ENCODE peak calls at places on chromosomes 2 and 18, in seven cellular contexts. J is GM23338, U is Peyer's patch, C is IMR-90, G is aorta, D is lower lobe of right lung, A is uterus. B is an unnamed sample.

GRCh38 chr18:65124633-65125032 is 626.2 kb upstream of the CDH7 start:
- DNase-seq in J (no peak), U (no peak), C (no peak), G (no peak), D (no peak), A (no peak), B (no peak)

GRCh38 chr2:203891474-203891873 is 23.9 kb downstream of the CTLA4 start:
- DNase-seq in J (no peak), U (peak; percentile 53), C (no peak), G (no peak), D (no peak), A (no peak), B (no peak)

GRCh38 chr2:158667567-158667966 is 127.5 kb upstream of the DAPL1 start:
- DNase-seq in J (no peak), U (no peak), C (peak; percentile 89), G (no peak), D (no peak), A (no peak), B (no peak)

GRCh38 chr2:151882786-151883445 is 54.7 kb upstream of the ARL5A start:
- DNase-seq in J (no peak), U (no peak), C (no peak), G (no peak), D (no peak), A (no peak), B (no peak)

GRCh38 chr2:165847001-165847400 is 53.0 kb upstream of the GALNT3 start:
- DNase-seq in J (peak; percentile 67), U (no peak), C (no peak), G (no peak), D (no peak), A (no peak), B (no peak)

GRCh38 chr2:58107803-58108710 is 61.5 kb downstream of the VRK2 start:
- DNase-seq in J (peak; percentile 4), U (no peak), C (peak; percentile 97), G (no peak), D (no peak), A (no peak), B (no peak)

GRCh38 chr18:58649966-58650816 is 21.1 kb upstream of the MALT1 start:
- DNase-seq in J (no peak), U (no peak), C (peak; percentile 77), G (no peak), D (no peak), A (no peak), B (no peak)

GRCh38 chr2:86476092-86476491 is 34.9 kb downstream of the KDM3A start:
- DNase-seq in J (no peak), U (no peak), C (peak; percentile 83), G (no peak), D (no peak), A (no peak), B (no peak)

GRCh38 chr2:95329891-95330822 is 33.0 kb downstream of the KCNIP3 start:
- DNase-seq in J (no peak), U (no peak), C (no peak), G (no peak), D (no peak), A (no peak), B (peak; percentile 61)

GRCh38 chr18:79400091-79400590 is 4.4 kb downstream of the NFATC1 start:
- DNase-seq in J (no peak), U (peak; percentile 92), C (no peak), G (peak; percentile 76), D (peak; percentile 87), A (peak; percentile 67), B (peak; percentile 84)

GRCh38 chr18:61702007-61702406 is 190.8 kb downstream of the RNF152 start:
- DNase-seq in J (no peak), U (no peak), C (peak; percentile 89), G (no peak), D (no peak), A (no peak), B (no peak)

GRCh38 chr2:225282858-225283693 is 116.4 kb upstream of the NYAP2 start:
- DNase-seq in J (peak; percentile 76), U (peak; percentile 49), C (peak; percentile 41), G (no peak), D (no peak), A (no peak), B (no peak)

GRCh38 chr2:59182249-59182648 is 941.1 kb upstream of the FANCL start:
- DNase-seq in J (peak; percentile 91), U (no peak), C (peak; percentile 15), G (no peak), D (no peak), A (no peak), B (no peak)

GRCh38 chr2:113171359-113172075 is 2.3 kb upstream of the PSD4 start:
- DNase-seq in J (no peak), U (peak; percentile 25), C (no peak), G (no peak), D (no peak), A (no peak), B (no peak)

GRCh38 chr2:166803314-166803986 is 84.8 kb upstream of the XIRP2 start:
- DNase-seq in J (no peak), U (no peak), C (peak; percentile 48), G (no peak), D (no peak), A (no peak), B (no peak)

GRCh38 chr2:163565192-163565591 is 170.6 kb downstream of the FIGN start:
- DNase-seq in J (no peak), U (no peak), C (no peak), G (no peak), D (no peak), A (no peak), B (no peak)

GRCh38 chr18:50836521-50836957 is 16.7 kb upstream of the MRO start:
- DNase-seq in J (no peak), U (no peak), C (peak; percentile 35), G (no peak), D (no peak), A (no peak), B (no peak)

GRCh38 chr2:42457011-42457410 is 36.8 kb downstream of the KCNG3 start:
- DNase-seq in J (peak; percentile 77), U (no peak), C (no peak), G (no peak), D (no peak), A (no peak), B (no peak)

GRCh38 chr2:145595296-145595695 is 1075.4 kb upstream of the ZEB2 start:
- DNase-seq in J (no peak), U (no peak), C (no peak), G (no peak), D (no peak), A (no peak), B (no peak)

GRCh38 chr2:145599761-145600160 is 1079.8 kb upstream of the ZEB2 start:
- DNase-seq in J (no peak), U (no peak), C (peak; percentile 79), G (no peak), D (no peak), A (no peak), B (no peak)

GRCh38 chr2:145597011-145597410 is 1077.1 kb upstream of the ZEB2 start:
- DNase-seq in J (no peak), U (no peak), C (peak; percentile 28), G (no peak), D (no peak), A (no peak), B (no peak)

GRCh38 chr2:145598434-145598833 is 1078.5 kb upstream of the ZEB2 start:
- DNase-seq in J (no peak), U (no peak), C (peak; percentile 89), G (no peak), D (no peak), A (no peak), B (no peak)

GRCh38 chr2:145597809-145598208 is 1077.9 kb upstream of the ZEB2 start:
- DNase-seq in J (no peak), U (no peak), C (peak; percentile 37), G (no peak), D (no peak), A (no peak), B (no peak)
- H3K27me3 ChIP-seq in J (no peaks in the 10 kb centered on the region), U (no peaks in the 10 kb centered on the region), C (no peaks in the 10 kb centered on the region), G (no peaks in the 10 kb centered on the region), D (no peaks in the 10 kb centered on the region), A (no peaks in the 10 kb centered on the region), B (no peaks in the 10 kb centered on the region)

GRCh38 chr2:149458502-149458901 is 128.1 kb downstream of the LYPD6 start:
- DNase-seq in J (no peak), U (no peak), C (no peak), G (no peak), D (no peak), A (no peak), B (no peak)

GRCh38 chr2:149451417-149452165 is 121.2 kb downstream of the LYPD6 start:
- DNase-seq in J (no peak), U (no peak), C (no peak), G (no peak), D (no peak), A (no peak), B (no peak)

GRCh38 chr2:149456285-149456684 is 125.9 kb downstream of the LYPD6 start:
- DNase-seq in J (peak; percentile 65), U (no peak), C (no peak), G (no peak), D (no peak), A (no peak), B (no peak)
- H3K4me1 ChIP-seq in J (peaks cover 6% of the 10 kb centered on the region), U (no peaks in the 10 kb centered on the region), C (no peaks in the 10 kb centered on the region), G (no peaks in the 10 kb centered on the region), D (no peaks in the 10 kb centered on the region), A (no peaks in the 10 kb centered on the region), B (no peaks in the 10 kb centered on the region)

DNA sequence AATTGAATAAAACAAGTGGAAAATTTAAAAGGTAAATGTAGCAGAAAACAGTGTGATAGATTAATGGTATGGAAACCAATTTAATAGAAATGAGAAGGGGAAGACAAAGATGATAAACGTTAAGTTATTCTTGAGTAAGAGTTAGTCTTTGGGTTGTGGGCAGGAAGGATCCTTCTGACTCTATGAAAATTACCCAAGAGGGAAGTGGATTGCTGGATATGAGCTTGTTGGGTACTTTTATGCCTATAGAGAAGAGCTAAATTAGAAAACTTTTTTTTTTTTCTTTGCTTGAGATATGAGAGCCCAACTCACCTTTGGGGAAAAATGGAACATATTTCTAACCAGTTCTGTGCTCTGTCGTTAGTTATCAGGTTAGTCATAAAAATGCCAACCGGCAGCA is 144.1 kb downstream of the LDLRAD4 start:
- DNase-seq in J (no peak), U (no peak), C (no peak), G (no peak), D (no peak), A (no peak), B (no peak)
- H3K27me3 ChIP-seq in J (no peaks in the 10 kb centered on the region), U (no peaks in the 10 kb centered on the region), C (no peaks in the 10 kb centered on the region), G (no peaks in the 10 kb centered on the region), D (no peaks in the 10 kb centered on the region), A (no peaks in the 10 kb centered on the region), B (no peaks in the 10 kb centered on the region)

GRCh38 chr2:135785032-135785431 is 43.4 kb downstream of the UBXN4 start:
- DNase-seq in J (no peak), U (no peak), C (no peak), G (no peak), D (no peak), A (no peak), B (no peak)

GRCh38 chr2:135791418-135792190 is 45.4 kb downstream of the LCT start:
- DNase-seq in J (no peak), U (no peak), C (peak; percentile 50), G (no peak), D (no peak), A (no peak), B (no peak)

GRCh38 chr2:135792401-135793152 is 44.4 kb downstream of the LCT start:
- DNase-seq in J (no peak), U (no peak), C (no peak), G (no peak), D (no peak), A (no peak), B (no peak)

DNA sequence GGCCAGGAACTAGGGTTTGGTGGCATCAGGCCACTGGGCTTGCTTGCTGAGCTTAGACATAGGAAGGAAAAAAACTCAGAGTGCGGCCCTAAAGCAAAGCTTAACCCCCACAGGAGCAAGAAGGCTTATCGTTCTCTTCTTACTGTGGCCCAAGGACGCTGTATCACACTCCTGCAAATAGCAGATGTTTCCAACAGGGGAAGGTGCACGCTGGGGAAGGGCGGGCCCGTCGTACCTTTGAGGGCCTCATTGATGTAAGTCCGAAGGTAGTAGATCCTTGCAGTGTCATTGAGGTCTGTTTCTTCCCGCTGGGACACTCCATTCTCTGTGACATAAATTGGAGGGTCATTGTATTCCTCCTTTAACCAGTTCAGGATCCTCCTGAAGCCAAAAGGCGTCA is 46.6 kb downstream of the LCT start:
- DNase-seq in J (no peak), U (no peak), C (no peak), G (no peak), D (no peak), A (no peak), B (no peak)
- H3K4me1 ChIP-seq in J (no peaks in the 10 kb centered on the region), U (no peaks in the 10 kb centered on the region), C (peaks cover 13% of the 10 kb centered on the region), G (peaks cover 3% of the 10 kb centered on the region), D (no peaks in the 10 kb centered on the region), A (no peaks in the 10 kb centered on the region), B (no peaks in the 10 kb centered on the region)